ENCODE peak calls at places on chromosomes 4 and X, in six cellular contexts. O, L, U, A, Y and V are unnamed samples.

GRCh38 chr4:181870326-181870725 is 372.9 kb upstream of the TENM3 start:
- DNase-seq in O (no peak), L (no peak), U (no peak), A (peak; percentile 7), Y (peak; percentile 64), V (peak; percentile 42)

GRCh38 chr4:112916868-112917267 is 132.6 kb upstream of the ANK2 start:
- DNase-seq in O (no peak), L (no peak), U (no peak), A (peak; percentile 51), Y (peak; percentile 15), V (peak; percentile 59)

GRCh38 chr4:165096776-165097175 is 15.9 kb downstream of the TMEM192 start:
- DNase-seq in O (peak; percentile 16), L (no peak), U (no peak), A (peak; percentile 52), Y (peak; percentile 49), V (peak; percentile 37)

GRCh38 chrX:19964017-19964710 is 26.7 kb downstream of the BCLAF3 start:
- DNase-seq in O (no peak), L (no peak), U (no peak), A (no peak), Y (no peak), V (no peak)

GRCh38 chrX:135522878-135523693 is 2.6 kb downstream of the INTS6L start:
- DNase-seq in O (no peak), L (no peak), U (no peak), A (peak; percentile 2), Y (peak; percentile 0), V (peak; percentile 5)

GRCh38 chrX:107712231-107713204 is 63.1 kb downstream of the TSC22D3 start:
- DNase-seq in O (no peak), L (no peak), U (no peak), A (peak; percentile 31), Y (peak; percentile 79), V (peak; percentile 63)

GRCh38 chrX:47202877-47203276 is 9.2 kb downstream of the UBA1 start:
- DNase-seq in O (no peak), L (no peak), U (no peak), A (no peak), Y (no peak), V (no peak)

GRCh38 chr4:86498560-86499166 is 95.5 kb upstream of the PTPN13 start:
- DNase-seq in O (peak; percentile 50), L (no peak), U (no peak), A (peak; percentile 74), Y (peak; percentile 74), V (peak; percentile 70)

GRCh38 chr4:158930573-158930972 is 161.7 kb downstream of the FNIP2 start:
- DNase-seq in O (no peak), L (no peak), U (no peak), A (peak; percentile 24), Y (no peak), V (no peak)

GRCh38 chr4:81457921-81458520 is 13.7 kb downstream of the RASGEF1B start:
- DNase-seq in O (no peak), L (no peak), U (no peak), A (no peak), Y (no peak), V (no peak)

GRCh38 chrX:48540015-48540350 is 469 bp downstream of the TBC1D25 start:
- DNase-seq in O (no peak), L (peak; percentile 26), U (no peak), A (peak; percentile 43), Y (peak; percentile 28), V (peak; percentile 36)

GRCh38 chr4:7204656-7205387 is 12.5 kb downstream of the SORCS2 start:
- DNase-seq in O (no peak), L (no peak), U (no peak), A (no peak), Y (no peak), V (no peak)

GRCh38 chr4:137981277-137981676 is 260.9 kb downstream of the SLC7A11 start:
- DNase-seq in O (no peak), L (no peak), U (no peak), A (peak; percentile 35), Y (peak; percentile 53), V (peak; percentile 60)

GRCh38 chr4:39097290-39097689 is 35.3 kb downstream of the KLHL5 start:
- DNase-seq in O (no peak), L (no peak), U (no peak), A (no peak), Y (no peak), V (no peak)

GRCh38 chr4:123476089-123476488 is 79.5 kb downstream of the SPRY1 start:
- DNase-seq in O (no peak), L (no peak), U (no peak), A (no peak), Y (no peak), V (no peak)

GRCh38 chr4:123479944-123480343 is 83.3 kb downstream of the SPRY1 start:
- DNase-seq in O (peak; percentile 20), L (no peak), U (no peak), A (no peak), Y (peak; percentile 28), V (no peak)

GRCh38 chr4:123478859-123479345 is 82.3 kb downstream of the SPRY1 start:
- DNase-seq in O (peak; percentile 78), L (no peak), U (no peak), A (peak; percentile 6), Y (peak; percentile 56), V (peak; percentile 53)

GRCh38 chr4:123474817-123475216 is 78.2 kb downstream of the SPRY1 start:
- DNase-seq in O (no peak), L (no peak), U (no peak), A (no peak), Y (no peak), V (no peak)

DNA sequence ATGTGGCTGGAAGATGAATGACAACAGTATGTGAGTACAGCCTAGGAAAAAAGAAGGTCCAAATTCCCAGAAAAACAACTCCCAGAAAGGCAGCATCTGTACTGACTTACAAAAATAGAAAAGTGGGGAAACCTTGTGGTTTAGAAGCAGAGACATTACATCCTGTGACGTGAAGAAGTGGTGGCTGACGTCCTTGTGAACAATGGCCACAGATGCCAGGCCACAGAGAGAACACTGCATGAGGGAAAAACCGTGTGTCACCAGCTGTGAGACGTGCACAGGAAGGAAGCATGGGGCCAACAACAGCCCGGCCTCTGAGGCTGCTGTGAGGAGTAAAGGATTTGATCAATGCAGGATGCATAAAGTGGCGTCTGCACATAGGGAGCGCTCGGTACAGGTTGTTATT is 81.2 kb downstream of the SPRY1 start:
- DNase-seq in O (peak; percentile 70), L (no peak), U (no peak), A (peak; percentile 47), Y (peak; percentile 73), V (peak; percentile 75)
- H3K4me3 ChIP-seq in O (peak overlapping the region; percentile 38), L (no peak overlapping the region), U (no peak overlapping the region), A (no peak overlapping the region), Y (no peak overlapping the region), V (no peak overlapping the region)

GRCh38 chrX:112841114-112841819 is 636 bp upstream of the AMOT start:
- DNase-seq in O (peak; percentile 86), L (peak; percentile 88), U (peak; percentile 75), A (peak; percentile 77), Y (peak; percentile 88), V (peak; percentile 88)

GRCh38 chrX:112839856-112840255 is 775 bp downstream of the AMOT start:
- DNase-seq in O (no peak), L (no peak), U (no peak), A (no peak), Y (no peak), V (peak; percentile 3)

GRCh38 chrX:112844250-112844649 is 3.6 kb upstream of the AMOT start:
- DNase-seq in O (no peak), L (no peak), U (no peak), A (no peak), Y (no peak), V (no peak)

GRCh38 chrX:112840382-112841113 is at the start of gene AMOT:
- DNase-seq in O (peak; percentile 70), L (peak; percentile 77), U (peak; percentile 89), A (peak; percentile 33), Y (peak; percentile 48), V (peak; percentile 77)

GRCh38 chrX:112841820-112842157 is 1.2 kb upstream of the AMOT start:
- DNase-seq in O (no peak), L (no peak), U (no peak), A (no peak), Y (no peak), V (no peak)
- H3K4me3 ChIP-seq in O (no peak overlapping the region), L (peak overlapping the region; percentile 73), U (no peak overlapping the region), A (peak overlapping the region; percentile 49), Y (peak overlapping the region; percentile 35), V (peak overlapping the region; percentile 37)

GRCh38 chrX:71640002-71640401 is 21.7 kb upstream of the CXCR3 start:
- DNase-seq in O (no peak), L (no peak), U (no peak), A (no peak), Y (no peak), V (no peak)
- H3K4me3 ChIP-seq in O (no peak overlapping the region), L (no peak overlapping the region), U (no peak overlapping the region), A (no peak overlapping the region), Y (no peak overlapping the region), V (no peak overlapping the region)

DNA sequence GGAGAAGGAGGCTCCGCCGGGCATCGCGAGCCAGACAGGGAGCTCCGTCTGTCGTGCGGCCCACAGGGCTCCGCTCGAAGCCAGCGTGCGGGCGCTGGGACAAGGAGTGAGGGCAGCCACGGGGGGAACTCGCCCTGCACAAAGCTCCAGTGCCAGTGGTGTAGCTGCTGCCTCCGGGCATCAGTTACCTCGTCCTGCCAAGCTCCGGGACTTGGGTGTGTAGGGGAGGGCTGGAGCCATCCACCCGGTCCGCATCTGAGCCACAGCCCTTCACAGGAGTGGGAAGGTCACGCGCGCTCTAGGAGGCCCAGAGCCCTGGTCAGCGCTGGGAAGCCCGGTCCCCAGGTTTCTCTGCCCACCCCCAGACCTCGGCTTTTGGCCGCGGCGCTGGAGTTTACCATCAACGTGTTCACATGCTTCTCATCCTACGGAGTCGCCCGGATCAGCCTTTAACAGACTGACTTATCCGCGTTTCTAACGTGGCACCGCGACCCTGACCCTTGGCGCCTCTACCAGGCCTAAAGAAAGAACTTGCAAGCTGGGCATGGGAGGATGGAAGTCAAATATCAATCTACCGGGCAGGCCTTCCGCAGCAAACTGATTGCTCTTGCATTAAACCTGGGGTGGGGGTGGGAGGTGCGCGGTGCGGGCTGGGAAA is 8.4 kb upstream of the PRDM8 start:
- DNase-seq in O (no peak), L (no peak), U (no peak), A (no peak), Y (no peak), V (no peak)
- H3K4me3 ChIP-seq in O (no peak overlapping the region), L (peak overlapping the region; percentile 44), U (no peak overlapping the region), A (no peak overlapping the region), Y (peak overlapping the region; percentile 40), V (no peak overlapping the region)

GRCh38 chrX:6383488-6383887 is 151.4 kb downstream of the VCX3A start:
- DNase-seq in O (no peak), L (no peak), U (peak; percentile 33), A (no peak), Y (no peak), V (no peak)

GRCh38 chrX:6384921-6385320 is 150.0 kb downstream of the VCX3A start:
- DNase-seq in O (no peak), L (no peak), U (no peak), A (no peak), Y (no peak), V (no peak)

GRCh38 chrX:6384391-6384790 is 150.5 kb downstream of the VCX3A start:
- DNase-seq in O (no peak), L (peak; percentile 4), U (no peak), A (no peak), Y (no peak), V (no peak)

GRCh38 chrX:6382284-6382683 is 152.6 kb downstream of the VCX3A start:
- DNase-seq in O (no peak), L (no peak), U (no peak), A (no peak), Y (no peak), V (no peak)

DNA sequence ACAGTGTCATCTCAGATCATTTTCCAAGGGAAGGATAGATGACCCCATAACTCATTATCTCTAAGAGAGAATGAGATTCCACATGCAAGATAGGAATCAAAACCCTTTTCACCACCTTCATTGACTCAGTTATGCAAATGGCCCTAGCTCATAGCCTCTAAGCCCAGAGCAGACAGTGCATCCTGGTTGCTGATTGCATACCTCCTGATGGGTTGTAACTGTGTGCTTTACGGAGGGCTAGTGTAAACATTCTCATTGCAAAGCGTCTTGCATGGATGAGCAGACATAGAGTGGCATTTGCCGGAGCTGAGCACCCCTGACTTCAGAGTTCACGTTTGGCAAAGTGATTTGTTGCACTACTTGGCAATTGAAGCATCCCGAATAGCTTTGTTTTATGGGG is 151.0 kb downstream of the VCX3A start:
- DNase-seq in O (no peak), L (no peak), U (peak; percentile 32), A (no peak), Y (no peak), V (no peak)
- H3K4me3 ChIP-seq in O (no peak overlapping the region), L (no peak overlapping the region), U (no peak overlapping the region), A (no peak overlapping the region), Y (no peak overlapping the region), V (no peak overlapping the region)